ENCODE peak calls at places on chromosome 18, in eight cellular contexts. P, U, X, J, N, B, V and F are unnamed samples.

GRCh38 chr18:68837665-68838390 is 39.9 kb downstream of the CCDC102B start:
- DNase-seq in P (no peak), U (peak), X (no peak), J (no peak), N (no peak), B (no peak), V (no peak), F (no peak)

GRCh38 chr18:70931942-70932814 is 643.3 kb downstream of the SOCS6 start:
- DNase-seq in P (no peak), U (peak), X (no peak), J (no peak), N (no peak), B (peak), V (peak), F (peak)

GRCh38 chr18:5456577-5457466 is 87.0 kb downstream of the EPB41L3 start:
- DNase-seq in P (no peak), U (peak), X (no peak), J (no peak), N (no peak), B (no peak), V (no peak), F (no peak)

GRCh38 chr18:76353046-76353445 is 142.0 kb downstream of the ZNF516 start:
- DNase-seq in P (no peak), U (no peak), X (no peak), J (no peak), N (no peak), B (no peak), V (no peak), F (no peak)

GRCh38 chr18:62944454-62944853 is 229.1 kb downstream of the PHLPP1 start:
- DNase-seq in P (no peak), U (peak), X (no peak), J (no peak), N (no peak), B (no peak), V (no peak), F (no peak)

GRCh38 chr18:50469380-50469781 is 90.5 kb upstream of the MAPK4 start:
- DNase-seq in P (no peak), U (no peak), X (peak), J (no peak), N (no peak), B (no peak), V (no peak), F (no peak)

GRCh38 chr18:43596106-43596712 is 318.9 kb upstream of the SYT4 start:
- DNase-seq in P (no peak), U (peak), X (no peak), J (no peak), N (no peak), B (peak), V (peak), F (no peak)

GRCh38 chr18:2654105-2654827 is 1.3 kb upstream of the SMCHD1 start:
- DNase-seq in P (no peak), U (no peak), X (no peak), J (no peak), N (no peak), B (no peak), V (no peak), F (no peak)

GRCh38 chr18:51490860-51491259 is 293.4 kb upstream of the MEX3C start:
- DNase-seq in P (no peak), U (no peak), X (no peak), J (no peak), N (no peak), B (no peak), V (no peak), F (no peak)

GRCh38 chr18:35029103-35029502 is 12.1 kb upstream of the MAPRE2 start:
- DNase-seq in P (no peak), U (peak), X (no peak), J (no peak), N (no peak), B (no peak), V (no peak), F (no peak)

GRCh38 chr18:12639990-12640880 is 17.7 kb downstream of the SPIRE1 start:
- DNase-seq in P (no peak), U (peak), X (peak), J (no peak), N (no peak), B (no peak), V (no peak), F (no peak)

GRCh38 chr18:41829648-41830516 is 125.2 kb upstream of the PIK3C3 start:
- DNase-seq in P (no peak), U (peak), X (no peak), J (no peak), N (peak), B (no peak), V (no peak), F (peak)

GRCh38 chr18:73365018-73365417 is 497.2 kb upstream of the NETO1 start:
- DNase-seq in P (no peak), U (peak), X (no peak), J (no peak), N (no peak), B (no peak), V (no peak), F (no peak)

GRCh38 chr18:57337890-57338289 is 14.5 kb upstream of the ST8SIA3 start:
- DNase-seq in P (no peak), U (no peak), X (no peak), J (no peak), N (no peak), B (no peak), V (no peak), F (no peak)

GRCh38 chr18:56711706-56712445 is 60.7 kb downstream of the WDR7 start:
- DNase-seq in P (no peak), U (no peak), X (no peak), J (no peak), N (no peak), B (no peak), V (no peak), F (no peak)

GRCh38 chr18:31079973-31080372 is 22.2 kb downstream of the DSC2 start:
- DNase-seq in P (no peak), U (no peak), X (no peak), J (no peak), N (no peak), B (no peak), V (no peak), F (no peak)

GRCh38 chr18:54647176-54647575 is 56.1 kb downstream of the DYNAP start:
- DNase-seq in P (no peak), U (peak), X (no peak), J (no peak), N (peak), B (peak), V (peak), F (peak)

GRCh38 chr18:23721711-23722479 is 32.6 kb downstream of the LAMA3 start:
- DNase-seq in P (no peak), U (peak), X (no peak), J (no peak), N (no peak), B (no peak), V (no peak), F (no peak)

GRCh38 chr18:11050966-11051365 is 98.4 kb downstream of the PIEZO2 start:
- DNase-seq in P (no peak), U (no peak), X (no peak), J (no peak), N (no peak), B (no peak), V (no peak), F (no peak)

GRCh38 chr18:34467059-34467458 is 242.3 kb upstream of the NOL4 start:
- DNase-seq in P (no peak), U (no peak), X (no peak), J (no peak), N (no peak), B (no peak), V (no peak), F (peak)

GRCh38 chr18:11148655-11149440 is 521 bp downstream of the PIEZO2 start:
- DNase-seq in P (no peak), U (no peak), X (no peak), J (no peak), N (no peak), B (peak), V (peak), F (no peak)

GRCh38 chr18:74217476-74218143 is 69.3 kb downstream of the TIMM21 start:
- DNase-seq in P (peak), U (peak), X (no peak), J (no peak), N (peak), B (no peak), V (no peak), F (peak)

GRCh38 chr18:75214766-75215515 is 4.3 kb downstream of the TSHZ1 start:
- DNase-seq in P (no peak), U (no peak), X (no peak), J (no peak), N (no peak), B (no peak), V (no peak), F (no peak)

GRCh38 chr18:26579941-26580618 is 31.7 kb upstream of the KCTD1 start:
- DNase-seq in P (peak), U (no peak), X (no peak), J (no peak), N (peak), B (no peak), V (no peak), F (peak)

GRCh38 chr18:39825485-39825884 is 2129.5 kb upstream of the PIK3C3 start:
- DNase-seq in P (no peak), U (peak), X (no peak), J (no peak), N (no peak), B (no peak), V (no peak), F (no peak)

GRCh38 chr18:10748641-10749040 is 222.8 kb downstream of the NAPG start:
- DNase-seq in P (no peak), U (no peak), X (no peak), J (no peak), N (no peak), B (no peak), V (no peak), F (no peak)

GRCh38 chr18:13240060-13240725 is 21.6 kb downstream of the LDLRAD4 start:
- DNase-seq in P (no peak), U (no peak), X (no peak), J (no peak), N (no peak), B (no peak), V (no peak), F (no peak)

GRCh38 chr18:37435150-37435872 is 130.3 kb downstream of the CELF4 start:
- DNase-seq in P (no peak), U (no peak), X (no peak), J (no peak), N (no peak), B (no peak), V (no peak), F (no peak)

GRCh38 chr18:11500153-11501122 is 109.0 kb upstream of the SLC35G4 start:
- DNase-seq in P (no peak), U (peak), X (peak), J (no peak), N (peak), B (no peak), V (no peak), F (peak)

GRCh38 chr18:67525328-67526110 is 9.0 kb upstream of the DSEL start:
- DNase-seq in P (peak), U (peak), X (peak), J (no peak), N (peak), B (no peak), V (no peak), F (peak)

GRCh38 chr18:55998071-55998522 is 410.1 kb upstream of the TCF4 start:
- DNase-seq in P (no peak), U (peak), X (no peak), J (no peak), N (no peak), B (no peak), V (no peak), F (no peak)

GRCh38 chr18:23257686-23258565 is 122.6 kb downstream of the CABLES1 start:
- DNase-seq in P (peak), U (peak), X (no peak), J (no peak), N (no peak), B (no peak), V (no peak), F (no peak)

GRCh38 chr18:23196119-23197004 is 61.1 kb downstream of the CABLES1 start:
- DNase-seq in P (no peak), U (no peak), X (no peak), J (no peak), N (no peak), B (peak), V (no peak), F (no peak)

GRCh38 chr18:56166914-56167313 is 471.5 kb downstream of the TXNL1 start:
- DNase-seq in P (no peak), U (no peak), X (no peak), J (no peak), N (no peak), B (no peak), V (no peak), F (no peak)

GRCh38 chr18:8982416-8983183 is 119.9 kb upstream of the NDUFV2 start:
- DNase-seq in P (peak), U (peak), X (no peak), J (no peak), N (peak), B (peak), V (peak), F (peak)
- TF ChIP-seq CTCF in P (peak), U (peak), X (peak), J (peak), N (peak), B (peak), V (peak), F (peak)

GRCh38 chr18:25164837-25165791 is 186.9 kb downstream of the ZNF521 start:
- DNase-seq in P (peak), U (peak), X (no peak), J (no peak), N (no peak), B (peak), V (peak), F (no peak)
- TF ChIP-seq CTCF in P (peak), U (no peak), X (no peak), J (no peak), N (no peak), B (no peak), V (no peak), F (no peak)

DNA sequence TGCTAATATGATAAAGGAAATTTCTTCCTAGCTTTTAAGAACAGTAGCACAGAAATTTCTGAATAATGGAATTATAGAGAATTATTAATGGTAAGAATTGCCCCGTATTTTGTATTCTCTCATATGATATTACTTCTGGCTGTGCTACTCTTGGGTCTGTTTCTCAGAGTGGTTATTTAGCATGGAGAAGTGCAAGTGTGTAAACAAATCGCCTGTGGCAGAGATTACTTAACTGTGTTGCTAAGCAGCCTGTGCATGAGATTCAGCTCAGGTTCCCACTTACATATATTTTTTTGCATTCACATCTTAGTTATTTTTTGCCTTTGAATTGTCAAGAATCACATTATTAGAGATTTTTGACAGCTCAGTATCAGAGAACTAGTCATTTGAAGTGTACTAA is 80.1 kb upstream of the NFATC1 start:
- DNase-seq in P (no peak), U (no peak), X (no peak), J (no peak), N (no peak), B (no peak), V (no peak), F (no peak)
- TF ChIP-seq CTCF in P (no peak), U (no peak), X (no peak), J (no peak), N (no peak), B (no peak), V (no peak), F (no peak)

GRCh38 chr18:48932462-48932818 is 18.3 kb downstream of the SMAD7 start:
- DNase-seq in P (no peak), U (no peak), X (no peak), J (no peak), N (no peak), B (no peak), V (no peak), F (no peak)

GRCh38 chr18:48930926-48931325 is 19.8 kb downstream of the SMAD7 start:
- DNase-seq in P (no peak), U (no peak), X (no peak), J (no peak), N (no peak), B (no peak), V (no peak), F (no peak)

GRCh38 chr18:48932822-48933510 is 17.8 kb downstream of the SMAD7 start:
- DNase-seq in P (no peak), U (no peak), X (no peak), J (no peak), N (no peak), B (peak), V (no peak), F (no peak)

GRCh38 chr18:48929951-48930713 is 20.6 kb downstream of the SMAD7 start:
- DNase-seq in P (peak), U (peak), X (no peak), J (peak), N (no peak), B (no peak), V (no peak), F (peak)

DNA sequence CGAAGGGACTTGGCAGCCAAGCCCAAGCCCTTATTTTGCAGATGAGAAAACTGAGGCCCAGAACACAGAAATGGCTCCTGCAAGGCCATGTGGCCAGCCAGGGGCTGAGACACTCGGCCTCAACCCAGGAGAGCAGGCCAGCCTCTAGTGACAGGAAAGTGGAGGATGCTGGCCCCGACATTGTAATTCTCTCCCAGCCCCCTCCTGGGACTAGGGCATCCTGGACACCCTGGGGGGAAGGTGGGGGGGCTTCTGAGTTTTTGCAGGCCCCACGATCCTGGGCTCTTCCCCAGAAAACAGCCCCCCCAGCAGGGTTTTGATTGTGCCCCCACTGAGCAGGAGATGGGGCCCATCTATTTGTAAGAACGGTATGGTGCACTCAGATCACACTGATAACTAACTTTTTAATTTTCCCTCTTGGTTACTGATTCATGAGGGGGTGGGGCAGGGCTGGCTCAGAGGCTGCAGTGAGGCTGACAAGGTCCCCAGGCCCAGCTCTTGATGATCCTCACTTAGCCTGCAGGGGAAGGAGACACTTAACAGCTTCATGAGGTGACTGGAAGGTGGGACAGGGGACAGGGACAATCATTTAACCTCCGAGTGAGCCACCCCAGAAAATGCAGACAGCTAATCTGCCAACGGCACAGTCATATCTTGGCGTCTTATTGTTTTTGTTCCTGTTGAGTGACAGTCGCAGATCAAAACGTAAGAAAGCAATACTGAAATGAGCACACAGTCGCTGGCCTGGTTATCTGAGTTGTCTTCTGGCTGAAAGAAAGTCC is 18.9 kb downstream of the SMAD7 start:
- DNase-seq in P (no peak), U (no peak), X (no peak), J (peak), N (no peak), B (peak), V (peak), F (peak)
- TF ChIP-seq CTCF in P (no peak), U (no peak), X (no peak), J (peak), N (no peak), B (no peak), V (no peak), F (no peak)

GRCh38 chr18:45316127-45316526 is 299.1 kb upstream of the SLC14A2 start:
- DNase-seq in P (no peak), U (no peak), X (no peak), J (no peak), N (no peak), B (no peak), V (no peak), F (no peak)
- TF ChIP-seq CTCF in P (no peak), U (no peak), X (no peak), J (no peak), N (no peak), B (no peak), V (no peak), F (no peak)